ENCODE peak calls at places on chromosome 7, in ten cellular contexts. G is fibroblast of lung; B is A549; Z is cardiac muscle cell; O is IMR-90; R is CD8-positive, alpha-beta T cell; A is spleen; D is ovary; C is psoas muscle; S is heart left ventricle. M is an unnamed sample.

GRCh38 chr7:20562461-20562860 is 53.0 kb upstream of the ABCB5 start:
- DNase-seq in B (no peak), C (no peak), S (no peak), Z (no peak), O (no peak), D (no peak), A (no peak), G (no peak), R (no peak), M (no peak)

GRCh38 chr7:141455686-141456085 is 95.5 kb upstream of the AGK start:
- DNase-seq in G (no peak), C (no peak), R (no peak), Z (no peak), O (no peak), A (no peak), D (no peak), B (no peak), S (no peak), M (no peak)

GRCh38 chr7:10973942-10974716 is 457 bp downstream of the PHF14 start:
- DNase-seq in B (peak), G (peak), S (no peak), D (peak), C (peak), A (peak), O (peak), R (no peak), Z (peak), M (no peak)

GRCh38 chr7:130943336-130943901 is 209.4 kb upstream of the KLF14 start:
- DNase-seq in G (peak), A (no peak), S (no peak), C (no peak), O (peak), D (no peak), Z (peak), B (peak), R (no peak), M (no peak)

GRCh38 chr7:80766724-80767123 is 128.3 kb downstream of the CD36 start:
- DNase-seq in R (no peak), B (no peak), O (no peak), C (no peak), D (peak), Z (no peak), G (no peak), S (no peak), A (no peak), M (no peak)

GRCh38 chr7:106313456-106313891 is 28.7 kb upstream of the NAMPT start:
- DNase-seq in D (no peak), C (no peak), R (no peak), S (no peak), A (no peak), B (no peak), O (peak), Z (peak), G (peak), M (no peak)

GRCh38 chr7:139620676-139621344 is 97.3 kb downstream of the CLEC2L start:
- DNase-seq in C (peak), B (peak), Z (peak), A (no peak), D (no peak), R (peak), G (peak), S (no peak), O (peak), M (no peak)

GRCh38 chr7:54541941-54542618 is at the start of gene VSTM2A:
- DNase-seq in B (no peak), G (no peak), A (peak), C (no peak), D (no peak), Z (peak), R (no peak), S (no peak), O (no peak), M (no peak)

GRCh38 chr7:69782917-69783684 is 184.8 kb downstream of the AUTS2 start:
- DNase-seq in S (peak), A (no peak), C (peak), B (no peak), R (no peak), O (no peak), G (peak), Z (peak), D (peak), M (peak)

GRCh38 chr7:51067757-51068156 is 248.9 kb downstream of the COBL start:
- DNase-seq in Z (peak), D (peak), C (no peak), S (peak), B (peak), O (peak), R (peak), A (no peak), G (peak), M (no peak)

GRCh38 chr7:96314402-96315108 is 7.3 kb downstream of the SLC25A13 start:
- DNase-seq in S (no peak), C (no peak), B (no peak), D (no peak), O (peak), Z (peak), A (no peak), R (no peak), G (no peak), M (no peak)

GRCh38 chr7:105765846-105766245 is 110.6 kb downstream of the ATXN7L1 start:
- DNase-seq in D (no peak), B (no peak), R (no peak), Z (no peak), C (no peak), A (peak), S (no peak), O (no peak), G (no peak), M (no peak)

GRCh38 chr7:40658731-40659130 is 523.9 kb downstream of the SUGCT start:
- DNase-seq in A (no peak), S (no peak), B (no peak), G (no peak), D (no peak), R (no peak), O (peak), Z (peak), C (no peak), M (no peak)

GRCh38 chr7:93945756-93946540 is 24.4 kb downstream of the GNG11 start:
- DNase-seq in R (no peak), Z (peak), S (no peak), A (no peak), G (no peak), O (no peak), B (no peak), C (no peak), D (no peak), M (no peak)

GRCh38 chr7:107924841-107925490 is 34.0 kb downstream of the DLD start:
- DNase-seq in B (no peak), D (no peak), A (no peak), G (no peak), R (no peak), O (no peak), S (no peak), C (no peak), Z (no peak), M (no peak)

GRCh38 chr7:98165827-98166667 is 45.2 kb upstream of the BHLHA15 start:
- DNase-seq in D (peak), R (peak), S (peak), C (peak), A (peak), B (peak), Z (peak), O (peak), G (peak), M (no peak)

GRCh38 chr7:23717788-23718187 is 7.8 kb downstream of the STK31 start:
- DNase-seq in D (no peak), C (no peak), R (no peak), B (no peak), A (no peak), Z (no peak), S (no peak), G (no peak), O (no peak), M (no peak)

GRCh38 chr7:15682751-15683150 is 3.7 kb downstream of the MEOX2 start:
- DNase-seq in R (no peak), S (no peak), C (no peak), O (no peak), B (no peak), D (no peak), Z (no peak), G (peak), A (no peak), M (no peak)

GRCh38 chr7:9776900-9777299 is 1196.8 kb upstream of the PHF14 start:
- DNase-seq in G (no peak), Z (no peak), C (no peak), R (no peak), D (no peak), O (no peak), B (no peak), A (no peak), S (no peak), M (no peak)

GRCh38 chr7:123692471-123692877 is 36.8 kb downstream of the LMOD2 start:
- DNase-seq in D (no peak), R (no peak), S (no peak), Z (no peak), O (no peak), A (no peak), C (no peak), G (no peak), B (no peak), M (no peak)

GRCh38 chr7:140453273-140453672 is 26.0 kb downstream of the MKRN1 start:
- DNase-seq in A (no peak), S (no peak), D (no peak), O (no peak), R (no peak), G (no peak), Z (no peak), C (no peak), B (no peak), M (no peak)

GRCh38 chr7:113013761-113014449 is 72.7 kb downstream of the GPR85 start:
- DNase-seq in G (no peak), B (no peak), R (no peak), C (no peak), D (no peak), S (no peak), Z (no peak), O (no peak), A (no peak), M (no peak)

GRCh38 chr7:42456756-42457276 is 219.8 kb upstream of the GLI3 start:
- DNase-seq in C (no peak), D (no peak), B (no peak), O (no peak), A (no peak), G (no peak), S (no peak), R (no peak), Z (no peak), M (no peak)

GRCh38 chr7:112360681-112361080 is 89.6 kb upstream of the IFRD1 start:
- DNase-seq in D (no peak), B (no peak), R (no peak), O (no peak), G (no peak), C (no peak), Z (no peak), A (no peak), S (no peak), M (no peak)

GRCh38 chr7:42237162-42237821 is at the start of gene GLI3:
- DNase-seq in D (peak), R (no peak), G (peak), C (peak), O (peak), B (peak), S (peak), Z (peak), A (peak), M (peak)

GRCh38 chr7:73644887-73645286 is 20.6 kb upstream of the MLXIPL start:
- DNase-seq in C (no peak), B (no peak), G (no peak), R (no peak), S (no peak), O (no peak), D (no peak), A (no peak), Z (no peak), M (no peak)

GRCh38 chr7:30285067-30285530 is 702 bp downstream of the ZNRF2 start:
- DNase-seq in C (peak), R (peak), Z (peak), B (no peak), S (peak), D (peak), G (peak), O (peak), A (peak), M (no peak)

GRCh38 chr7:141915565-141915964 is 634 bp upstream of the OR9A4 start:
- DNase-seq in C (no peak), R (no peak), Z (no peak), O (no peak), B (no peak), G (no peak), A (no peak), S (no peak), D (no peak), M (no peak)

GRCh38 chr7:45703373-45703821 is 129.2 kb downstream of the ADCY1 start:
- DNase-seq in B (no peak), G (no peak), S (peak), Z (no peak), C (no peak), O (no peak), A (peak), R (peak), D (peak), M (no peak)

GRCh38 chr7:92415225-92415624 is 32.1 kb upstream of the GATAD1 start:
- DNase-seq in G (no peak), A (no peak), O (peak), R (no peak), Z (peak), C (no peak), B (no peak), S (no peak), D (no peak), M (no peak)

GRCh38 chr7:139328375-139328774 is 12.8 kb upstream of the FMC1 start:
- DNase-seq in C (no peak), D (no peak), B (no peak), S (no peak), A (no peak), R (no peak), O (peak), G (peak), Z (peak), M (no peak)

GRCh38 chr7:25750738-25751529 is 401.1 kb upstream of the NFE2L3 start:
- DNase-seq in O (no peak), Z (peak), D (no peak), B (no peak), G (peak), R (no peak), A (no peak), S (peak), C (no peak), M (no peak)

DNA sequence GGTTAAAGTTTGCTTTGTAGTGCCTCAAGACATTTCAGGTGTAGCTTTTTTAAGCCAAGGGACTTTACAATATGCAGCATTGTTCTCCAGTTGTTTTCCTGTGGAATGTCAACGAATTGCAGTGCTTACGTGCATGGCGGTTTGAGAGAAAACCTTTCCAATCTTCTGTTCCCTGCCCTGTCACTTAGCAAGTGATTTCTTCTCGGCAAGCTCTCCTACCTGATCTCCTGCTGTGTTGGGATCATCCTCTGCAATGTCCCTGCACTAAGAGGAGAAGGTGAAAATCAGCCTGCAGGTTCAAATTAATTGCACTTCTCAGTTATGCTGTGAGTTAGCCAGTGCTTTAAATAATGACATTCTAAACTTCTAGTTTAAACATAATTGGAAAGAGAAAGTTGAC is 197.6 kb upstream of the FZD1 start:
- DNase-seq in C (no peak), B (no peak), S (no peak), G (no peak), Z (no peak), O (no peak), D (no peak), R (no peak), A (no peak), M (no peak)
- H3K27ac ChIP-seq in C (no peak), B (no peak), S (no peak), G (no peak), Z (no peak), O (no peak), D (no peak), R (no peak), A (no peak), M (no peak)

DNA sequence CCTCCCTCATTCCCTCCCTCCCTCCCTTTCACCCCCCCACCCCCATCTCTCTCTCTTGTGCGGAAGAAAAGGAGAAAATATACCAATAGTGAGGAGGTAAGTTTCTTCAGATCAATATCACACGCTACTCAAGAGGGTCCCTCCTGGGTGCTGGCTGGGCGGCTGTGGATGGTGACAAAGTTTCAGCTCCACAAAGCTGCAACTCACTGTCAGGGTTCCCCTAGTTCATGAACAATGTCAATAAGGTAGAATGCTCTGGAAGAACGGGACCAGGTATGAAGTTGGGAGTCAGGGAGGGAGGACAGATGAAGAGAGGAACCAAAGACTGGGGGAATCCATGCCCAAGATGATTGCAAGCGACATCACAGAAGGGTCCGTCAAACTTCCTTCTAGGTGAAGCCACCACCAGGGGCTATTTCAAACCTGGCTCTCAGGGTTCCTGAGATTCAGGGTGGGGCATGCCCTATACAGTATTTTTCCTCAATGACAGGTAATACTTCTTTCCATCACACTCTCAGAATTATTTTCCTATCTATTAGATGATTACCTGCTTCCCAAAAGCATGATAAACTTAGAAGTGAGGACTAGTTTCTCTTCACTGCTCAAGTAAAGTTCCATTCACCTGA is 1.4 kb upstream of the PDE1C start:
- DNase-seq in Z (no peak), S (no peak), D (no peak), B (no peak), R (no peak), O (no peak), C (no peak), A (no peak), G (no peak), M (no peak)
- H3K4me3 ChIP-seq in Z (peak), S (peak), D (peak), B (peak), R (no peak), O (peak), C (peak), A (peak), G (no peak), M (no peak)

DNA sequence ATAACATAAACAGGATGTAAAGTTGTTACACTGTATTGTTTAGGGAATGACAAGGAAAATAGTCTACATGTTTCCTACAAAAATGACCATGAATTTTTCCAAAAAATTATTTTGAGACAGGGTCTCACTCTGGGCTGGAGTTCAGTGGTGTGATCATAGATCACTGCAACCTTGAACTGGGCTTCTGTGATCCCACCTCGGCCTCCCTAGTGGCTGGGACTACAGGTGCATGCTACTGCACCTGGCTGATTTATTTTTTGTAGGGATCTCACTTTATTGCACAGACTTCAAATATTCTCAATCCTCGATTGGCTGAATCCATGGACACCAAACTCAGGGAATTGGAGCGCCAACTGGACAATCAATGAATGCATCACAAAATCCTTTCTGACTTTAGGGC is 6.6 kb downstream of the CHCHD2 start:
- DNase-seq in D (no peak), O (no peak), G (no peak), Z (no peak), A (peak), S (no peak), R (no peak), C (no peak), B (no peak), M (no peak)
- TF ChIP-seq CTCF in D (no peak), O (no peak), G (no peak), Z (no peak), A (no peak), S (no peak), R (no peak), C (no peak), B (no peak), M (no peak)

DNA sequence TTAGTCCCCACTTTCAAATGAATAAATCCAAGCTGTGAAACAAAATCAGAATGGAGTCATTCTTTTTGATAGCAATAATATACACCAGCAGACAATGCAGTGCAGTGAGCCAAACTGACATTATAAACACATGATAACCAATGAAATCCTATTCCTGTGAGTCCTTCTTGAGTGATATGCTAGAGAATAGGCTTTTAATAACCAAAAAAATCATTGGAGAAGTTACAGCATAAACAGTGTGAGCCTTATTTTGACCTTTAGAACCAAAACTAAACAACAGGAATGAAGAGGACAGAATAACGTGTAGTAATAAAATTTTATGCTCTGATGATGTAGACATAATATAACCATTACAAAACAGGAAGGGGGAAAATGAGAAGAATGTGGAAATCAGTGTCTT is 8.7 kb downstream of the HUS1 start:
- DNase-seq in D (no peak), S (no peak), Z (no peak), O (peak), B (no peak), G (no peak), R (no peak), C (no peak), A (no peak), M (no peak)
- H3K27ac ChIP-seq in D (no peak), S (no peak), Z (no peak), O (no peak), B (no peak), G (no peak), R (no peak), C (peak), A (no peak), M (peak)